ENCODE peak calls at places on chromosomes 6 and 20, in five cellular contexts. T is mesendoderm; I is Jurkat, Clone E6-1; E is IMR-90; K is neuronal stem cell. M is an unnamed sample.

GRCh38 chr6:19535351-19535750 is 301.8 kb upstream of the ID4 start:
- DNase-seq in T (no peak), I (no peak), E (no peak), K (no peak), M (no peak)

GRCh38 chr6:84432616-84433015 is 205.2 kb upstream of the CEP162 start:
- DNase-seq in T (no peak), I (no peak), E (no peak), K (no peak), M (no peak)

GRCh38 chr6:56528412-56528841 is 114.3 kb downstream of the DST start:
- DNase-seq in T (no peak), I (no peak), E (peak), K (no peak), M (no peak)

GRCh38 chr20:12975833-12976608 is 32.8 kb upstream of the SPTLC3 start:
- DNase-seq in T (no peak), I (no peak), E (no peak), K (no peak), M (no peak)

GRCh38 chr6:11585426-11586016 is 48.0 kb downstream of the TMEM170B start:
- DNase-seq in T (peak), I (peak), E (peak), K (peak), M (no peak)

GRCh38 chr6:106973841-106974336 is 640 bp downstream of the CD24 start:
- DNase-seq in T (peak), I (no peak), E (no peak), K (peak), M (no peak)

GRCh38 chr20:51488331-51488730 is 54.2 kb downstream of the NFATC2 start:
- DNase-seq in T (no peak), I (no peak), E (no peak), K (no peak), M (no peak)

GRCh38 chr6:16681260-16681873 is 79.9 kb downstream of the ATXN1 start:
- DNase-seq in T (no peak), I (no peak), E (peak), K (no peak), M (no peak)

GRCh38 chr6:40376113-40376650 is 211.0 kb downstream of the LRFN2 start:
- DNase-seq in T (no peak), I (no peak), E (no peak), K (no peak), M (no peak)

GRCh38 chr20:57399587-57400261 is 8.5 kb downstream of the RBM38 start:
- DNase-seq in T (no peak), I (no peak), E (peak), K (no peak), M (peak)

GRCh38 chr20:55252525-55252924 is 752.8 kb downstream of the CBLN4 start:
- DNase-seq in T (no peak), I (no peak), E (no peak), K (no peak), M (no peak)

GRCh38 chr6:71279321-71279720 is 9.3 kb upstream of the OGFRL1 start:
- DNase-seq in T (no peak), I (no peak), E (no peak), K (no peak), M (no peak)

GRCh38 chr6:7446644-7447325 is 57.2 kb downstream of the RIOK1 start:
- DNase-seq in T (no peak), I (no peak), E (no peak), K (peak), M (no peak)

GRCh38 chr20:43949741-43950618 is 35.3 kb downstream of the TOX2 start:
- DNase-seq in T (no peak), I (peak), E (no peak), K (no peak), M (no peak)

GRCh38 chr6:1461207-1461606 is 71.8 kb downstream of the FOXF2 start:
- DNase-seq in T (no peak), I (no peak), E (peak), K (no peak), M (no peak)

GRCh38 chr6:44036196-44036595 is 91.1 kb downstream of the MRPL14 start:
- DNase-seq in T (no peak), I (no peak), E (no peak), K (no peak), M (no peak)

GRCh38 chr20:51650685-51651134 is 108.2 kb upstream of the NFATC2 start:
- DNase-seq in T (peak), I (no peak), E (peak), K (no peak), M (no peak)

GRCh38 chr20:10707070-10707469 is 33.3 kb upstream of the JAG1 start:
- DNase-seq in T (no peak), I (no peak), E (no peak), K (no peak), M (no peak)

GRCh38 chr20:41509801-41510200 is 108.4 kb downstream of the CHD6 start:
- DNase-seq in T (peak), I (no peak), E (peak), K (no peak), M (peak)

GRCh38 chr6:25312703-25313102 is 33.5 kb downstream of the CARMIL1 start:
- DNase-seq in T (peak), I (no peak), E (peak), K (no peak), M (no peak)

GRCh38 chr6:166167258-166167731 is 356 bp downstream of the TBXT start:
- DNase-seq in T (peak), I (no peak), E (no peak), K (no peak), M (no peak)

GRCh38 chr6:7541175-7542064 is at the start of gene DSP:
- DNase-seq in T (peak), I (no peak), E (no peak), K (peak), M (peak)

GRCh38 chr6:73739097-73739496 is 43.1 kb downstream of the CD109 start:
- DNase-seq in T (peak), I (peak), E (peak), K (peak), M (no peak)

GRCh38 chr6:42279144-42279781 is 61.6 kb upstream of the MRPS10 start:
- DNase-seq in T (no peak), I (peak), E (peak), K (no peak), M (peak)

GRCh38 chr6:24919404-24919892 is 16.3 kb downstream of the RIPOR2 start:
- DNase-seq in T (peak), I (peak), E (no peak), K (no peak), M (no peak)

GRCh38 chr6:81808834-81809598 is 56.5 kb upstream of the TENT5A start:
- DNase-seq in T (no peak), I (no peak), E (no peak), K (no peak), M (peak)

GRCh38 chr6:159790947-159791598 is 806 bp downstream of the MRPL18 start:
- DNase-seq in T (peak), I (no peak), E (no peak), K (no peak), M (no peak)

GRCh38 chr6:137424243-137424642 is 70.0 kb downstream of the OLIG3 start:
- DNase-seq in T (no peak), I (peak), E (no peak), K (no peak), M (no peak)
- H3K4me3 ChIP-seq in T (no peak), I (no peak), E (no peak), K (no peak), M (no peak)

GRCh38 chr6:37258405-37258704 is 411 bp upstream of the TMEM217 start:
- DNase-seq in T (no peak), I (no peak), E (no peak), K (no peak), M (no peak)

GRCh38 chr6:37258716-37259115 is 772 bp upstream of the TMEM217 start:
- DNase-seq in T (no peak), I (no peak), E (no peak), K (no peak), M (no peak)

GRCh38 chr6:37261198-37261597 is 3.3 kb upstream of the TMEM217 start:
- DNase-seq in T (no peak), I (no peak), E (no peak), K (no peak), M (no peak)

GRCh38 chr6:37259191-37259590 is 1.2 kb upstream of the TMEM217 start:
- DNase-seq in T (no peak), I (no peak), E (peak), K (no peak), M (no peak)

GRCh38 chr6:37260063-37260843 is 2.3 kb upstream of the TMEM217 start:
- DNase-seq in T (no peak), I (no peak), E (no peak), K (no peak), M (no peak)
- H3K4me3 ChIP-seq in T (no peak), I (no peak), E (no peak), K (no peak), M (no peak)

DNA sequence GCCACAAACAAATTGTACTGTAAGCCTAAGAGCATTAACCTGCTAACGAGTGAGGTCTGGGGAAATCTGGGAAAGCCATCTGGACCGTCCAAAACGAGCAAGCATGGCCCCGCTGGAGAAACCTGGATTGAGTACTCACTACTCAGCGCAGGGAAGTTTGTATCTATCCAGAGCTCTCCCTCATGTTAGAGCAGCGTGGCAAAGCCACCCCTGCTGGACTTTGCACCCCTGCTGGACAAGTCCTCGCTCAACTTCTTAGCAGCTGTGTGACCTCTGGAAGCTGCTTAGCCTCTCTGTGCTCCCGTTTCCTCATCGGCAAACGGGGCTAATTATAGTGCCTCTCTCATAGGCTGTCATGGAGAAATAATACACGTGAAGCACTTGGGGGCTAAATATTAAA is 37.4 kb downstream of the PSMG4 start:
- DNase-seq in T (no peak), I (no peak), E (no peak), K (no peak), M (no peak)
- H3K4me3 ChIP-seq in T (no peak), I (no peak), E (no peak), K (no peak), M (no peak)

DNA sequence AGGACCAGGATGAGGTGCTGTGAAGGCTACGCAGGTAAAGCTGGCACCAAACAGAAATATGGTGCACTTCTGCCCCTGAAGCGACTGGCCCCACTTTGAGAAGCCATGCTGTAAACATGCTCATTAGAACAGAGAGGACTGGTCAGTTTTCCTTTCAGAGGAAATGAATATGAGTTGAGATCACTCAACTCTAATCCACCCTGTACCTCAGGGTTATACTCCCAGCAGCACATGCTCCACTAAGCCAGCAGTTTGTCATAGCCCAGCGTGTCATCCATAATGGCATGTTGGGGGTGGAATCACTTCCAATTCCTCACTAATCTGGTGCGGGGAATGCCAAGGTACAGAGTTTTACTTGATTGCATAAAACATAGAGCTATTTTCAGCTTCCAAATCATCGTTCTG is 98.1 kb downstream of the HIVEP2 start:
- DNase-seq in T (peak), I (no peak), E (peak), K (no peak), M (peak)
- H3K4me3 ChIP-seq in T (no peak), I (no peak), E (no peak), K (no peak), M (peak)

GRCh38 chr6:54847799-54848597 is 1.4 kb downstream of the FAM83B start:
- DNase-seq in T (peak), I (no peak), E (peak), K (no peak), M (no peak)

GRCh38 chr6:54850061-54850460 is 3.5 kb downstream of the FAM83B start:
- DNase-seq in T (no peak), I (no peak), E (no peak), K (no peak), M (no peak)

GRCh38 chr6:54846243-54846856 is at the start of gene FAM83B:
- DNase-seq in T (peak), I (no peak), E (no peak), K (peak), M (peak)

GRCh38 chr6:54846857-54847721 is 518 bp downstream of the FAM83B start:
- DNase-seq in T (peak), I (no peak), E (no peak), K (peak), M (peak)
- H3K4me3 ChIP-seq in T (peak), I (no peak), E (peak), K (peak), M (peak)

GRCh38 chr6:167572841-167573271 is 248.0 kb downstream of the TTLL2 start:
- DNase-seq in T (no peak), I (no peak), E (no peak), K (no peak), M (no peak)

GRCh38 chr6:167572106-167572505 is 247.2 kb downstream of the TTLL2 start:
- DNase-seq in T (no peak), I (no peak), E (no peak), K (no peak), M (no peak)

GRCh38 chr6:167575201-167575696 is 250.4 kb downstream of the TTLL2 start:
- DNase-seq in T (no peak), I (no peak), E (no peak), K (no peak), M (no peak)

GRCh38 chr6:167574431-167575097 is 249.7 kb downstream of the TTLL2 start:
- DNase-seq in T (no peak), I (no peak), E (no peak), K (no peak), M (peak)

GRCh38 chr6:167573461-167574215 is 248.8 kb downstream of the TTLL2 start:
- DNase-seq in T (no peak), I (no peak), E (no peak), K (no peak), M (no peak)
- H3K4me3 ChIP-seq in T (no peak), I (no peak), E (no peak), K (no peak), M (no peak)

DNA sequence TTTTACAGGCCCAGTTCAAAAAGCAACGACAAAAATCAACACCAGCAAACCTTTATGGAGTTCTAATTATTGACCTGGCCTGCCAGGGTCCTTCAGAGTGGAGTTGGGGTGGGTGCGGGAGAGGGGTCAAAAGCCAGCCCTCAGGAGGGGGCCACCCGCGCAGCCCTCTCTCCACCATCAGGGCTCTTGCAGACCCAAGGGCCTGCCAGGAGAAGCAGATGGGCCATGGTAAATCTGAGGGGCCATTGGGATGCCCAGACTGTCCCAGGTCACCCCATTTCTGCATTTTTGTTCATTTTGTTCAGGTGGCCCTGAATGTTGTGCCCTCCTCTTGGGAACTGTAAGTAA is 88.4 kb downstream of the DHX35 start:
- DNase-seq in T (no peak), I (no peak), E (no peak), K (no peak), M (no peak)
- H3K4me3 ChIP-seq in T (no peak), I (peak), E (peak), K (peak), M (peak)

DNA sequence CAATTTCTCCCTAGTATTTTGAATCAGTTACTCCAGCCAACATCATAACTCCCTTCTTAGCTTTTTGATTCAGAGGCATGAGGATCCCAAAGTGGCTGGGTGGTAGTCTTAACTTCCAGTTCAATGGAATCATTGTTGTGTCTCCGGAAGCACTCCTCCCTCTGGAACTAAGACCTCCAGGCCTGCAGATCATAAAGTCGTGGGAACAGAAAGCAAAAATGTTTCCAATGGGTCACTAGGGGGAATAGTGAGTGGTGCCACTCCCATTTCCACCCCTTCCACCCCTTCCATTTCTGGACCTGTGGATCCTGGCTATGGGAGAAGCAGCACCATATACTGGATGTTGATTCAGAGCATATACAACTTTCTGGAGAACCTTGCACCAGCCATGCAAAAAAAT is 130.8 kb downstream of the SGK1 start:
- DNase-seq in T (no peak), I (no peak), E (no peak), K (no peak), M (no peak)
- H3K4me3 ChIP-seq in T (no peak), I (no peak), E (no peak), K (no peak), M (no peak)

M was measured in heart right ventricle.